ENCODE peak calls at places on chromosomes 13 and 19, in nine cellular contexts. R, U, F, V, B, E, L, I and H are unnamed samples.

GRCh38 chr19:40550951-40551350 is 25.7 kb upstream of the SHKBP1 start:
- DNase-seq in I (no peak), E (no peak), R (no peak), V (no peak), U (no peak), L (no peak), F (no peak), B (no peak), H (no peak)

GRCh38 chr19:30631035-30631375 is 258.8 kb downstream of the ZNF536 start:
- DNase-seq in L (no peak), U (no peak), V (no peak), B (no peak), R (no peak), E (no peak), F (no peak), I (no peak), H (no peak)

GRCh38 chr19:15324791-15325519 is 7.4 kb downstream of the BRD4 start:
- DNase-seq in R (no peak), V (no peak), U (no peak), L (no peak), I (no peak), E (no peak), F (no peak), B (no peak), H (no peak)

GRCh38 chr19:3908266-3909054 is 24.4 kb upstream of the NMRK2 start:
- DNase-seq in I (no peak), U (no peak), F (no peak), E (no peak), R (no peak), V (no peak), B (no peak), L (no peak), H (no peak)

GRCh38 chr13:35260316-35260715 is 216.2 kb downstream of the MAB21L1 start:
- DNase-seq in L (no peak), B (no peak), V (no peak), I (no peak), F (no peak), E (no peak), U (no peak), R (no peak), H (no peak)

GRCh38 chr13:105139380-105140285 is 1395.8 kb downstream of the EFNB2 start:
- DNase-seq in F (no peak), L (peak; percentile 19), I (no peak), B (no peak), U (peak; percentile 11), E (peak; percentile 95), R (peak; percentile 48), V (peak; percentile 37), H (peak; percentile 40)

GRCh38 chr19:45657520-45658163 is 10.4 kb upstream of the GIPR start:
- DNase-seq in E (no peak), F (no peak), I (no peak), R (no peak), L (no peak), B (no peak), V (no peak), U (no peak), H (no peak)

GRCh38 chr13:31063734-31064133 is 98.0 kb downstream of the HSPH1 start:
- DNase-seq in F (no peak), U (no peak), B (no peak), V (no peak), R (no peak), I (no peak), L (no peak), E (no peak), H (no peak)

GRCh38 chr19:35352448-35353304 is 5.0 kb downstream of the FFAR1 start:
- DNase-seq in U (peak; percentile 51), B (no peak), L (peak; percentile 57), E (peak; percentile 88), R (peak; percentile 85), V (no peak), I (peak; percentile 88), F (peak; percentile 42), H (peak; percentile 80)